ENCODE peak calls at places on chromosomes 1 and 21, in seven cellular contexts. F, N, G, R, W, U and K are unnamed samples.

GRCh38 chr1:87030740-87031400 is 116.4 kb downstream of the HS2ST1 start:
- DNase-seq in N (no peak), W (peak), R (no peak), G (no peak), F (no peak), U (no peak), K (no peak)

GRCh38 chr1:163320891-163321290 is 863 bp upstream of the NUF2 start:
- DNase-seq in N (peak), G (no peak), U (no peak), R (no peak), W (peak), F (no peak), K (no peak)

GRCh38 chr1:27071049-27071416 is 58.4 kb upstream of the TENT5B start:
- DNase-seq in F (no peak), N (peak), W (no peak), U (no peak), G (peak), R (no peak), K (no peak)

GRCh38 chr1:67746299-67746698 is 61.3 kb downstream of the GADD45A start:
- DNase-seq in R (no peak), U (no peak), W (no peak), G (no peak), N (no peak), F (no peak), K (no peak)

GRCh38 chr21:35217504-35218060 is 168.5 kb upstream of the RUNX1 start:
- DNase-seq in G (no peak), W (no peak), N (peak), R (no peak), F (no peak), U (no peak), K (peak)

GRCh38 chr1:228555074-228555989 is 68.2 kb downstream of the RNF187 start:
- DNase-seq in G (no peak), F (no peak), U (no peak), W (peak), R (no peak), N (peak), K (no peak)

GRCh38 chr1:162091681-162092524 is 22.4 kb downstream of the NOS1AP start:
- DNase-seq in R (peak), N (peak), F (no peak), G (no peak), U (no peak), W (no peak), K (no peak)

GRCh38 chr1:93395195-93395594 is 49.5 kb downstream of the DR1 start:
- DNase-seq in G (no peak), W (no peak), F (no peak), R (no peak), U (no peak), N (no peak), K (no peak)

GRCh38 chr1:242546441-242546840 is 21.9 kb upstream of the PLD5 start:
- DNase-seq in W (no peak), G (no peak), N (no peak), R (no peak), U (no peak), F (no peak), K (no peak)

GRCh38 chr21:45148316-45149000 is 74.1 kb downstream of the ADARB1 start:
- DNase-seq in R (no peak), N (no peak), U (no peak), G (no peak), F (peak), W (no peak), K (no peak)

GRCh38 chr1:119647228-119647733 is 785 bp downstream of the ZNF697 start:
- DNase-seq in N (no peak), U (no peak), W (no peak), F (no peak), R (no peak), G (no peak), K (no peak)

GRCh38 chr1:44707959-44708831 is 22.8 kb downstream of the RNU5D-1 start:
- DNase-seq in G (no peak), R (peak), U (no peak), F (no peak), W (peak), N (peak), K (peak)

GRCh38 chr1:86905875-86906274 is 8.1 kb downstream of the SELENOF start:
- DNase-seq in U (no peak), N (no peak), F (no peak), W (no peak), G (no peak), R (no peak), K (no peak)

GRCh38 chr1:232538224-232538942 is 91.5 kb downstream of the SIPA1L2 start:
- DNase-seq in U (no peak), R (no peak), G (no peak), F (no peak), W (no peak), N (peak), K (no peak)

GRCh38 chr1:43402055-43402865 is 12.6 kb downstream of the SZT2 start:
- DNase-seq in W (no peak), R (no peak), N (no peak), G (no peak), F (no peak), U (no peak), K (no peak)

GRCh38 chr1:61141288-61142044 is 59.1 kb downstream of the NFIA start:
- DNase-seq in G (no peak), N (no peak), U (no peak), R (peak), W (no peak), F (no peak), K (peak)

GRCh38 chr1:90402893-90403849 is 313.9 kb downstream of the BARHL2 start:
- DNase-seq in F (no peak), N (peak), R (no peak), W (no peak), G (no peak), U (no peak), K (no peak)

GRCh38 chr1:46413596-46413985 is 19.5 kb downstream of the FAAH start:
- DNase-seq in R (peak), G (no peak), F (no peak), U (no peak), N (peak), W (peak), K (no peak)